ENCODE peak calls at places on chromosomes 12 and 14, in nine cellular contexts. One of them, this sample, is unnamed.
A peak's percentile ranks its signal among the peaks of the same experiment; 100 is the strongest.

GRCh38 chr12:47396902-47397663 is 308.7 kb downstream of the RPAP3 start:
- ATAC-seq in stimulated activated naive B cell treated with anti-CD40 and anti-IgM and Interleukin-4, amounts not matched to agents 10 μg/mL and 1 μg/mL and 100 μg/mL, for 72 hours: peak; percentile 63
- ATAC-seq in activated T-cell treated with anti-CD3 and anti-CD28 coated beads, Interleukin-2, amount 50 U/mL, for 4 hours: peak; percentile 11
- ATAC-seq in gastroesophageal sphincter: no peak
- ATAC-seq in left lung: no peak
- ATAC-seq in body of pancreas: no peak
- ATAC-seq in activated CD8-positive, alpha-beta memory T cell treated with anti-CD3 and anti-CD28 coated beads, Interleukin-2, amount 10 ng/mL, durations not matched to agents 7 days and 5 days: peak; percentile 38
- ATAC-seq in activated T-helper 17 cell treated with anti-CD3 and anti-CD28 coated beads, Interleukin-2, amount 50 U/mL, for 72 hours: no peak
- ATAC-seq in stimulated activated effector memory CD8-positive, alpha-beta T cell treated with anti-CD3 and anti-CD28 coated beads, Interleukin-12 subunit alpha, Interleukin-12 subunit beta, amount 100 ng/mL, for 72 hours: no peak
- ATAC-seq in this sample: peak; percentile 65

GRCh38 chr14:72868500-72868899 is 25.4 kb downstream of the DPF3 start:
- ATAC-seq in stimulated activated naive B cell treated with anti-CD40 and anti-IgM and Interleukin-4, amounts not matched to agents 10 μg/mL and 1 μg/mL and 100 μg/mL, for 72 hours: no peak
- ATAC-seq in activated T-cell treated with anti-CD3 and anti-CD28 coated beads, Interleukin-2, amount 50 U/mL, for 4 hours: no peak
- ATAC-seq in gastroesophageal sphincter: no peak
- ATAC-seq in left lung: no peak
- ATAC-seq in body of pancreas: no peak
- ATAC-seq in activated CD8-positive, alpha-beta memory T cell treated with anti-CD3 and anti-CD28 coated beads, Interleukin-2, amount 10 ng/mL, durations not matched to agents 7 days and 5 days: no peak
- ATAC-seq in activated T-helper 17 cell treated with anti-CD3 and anti-CD28 coated beads, Interleukin-2, amount 50 U/mL, for 72 hours: no peak
- ATAC-seq in stimulated activated effector memory CD8-positive, alpha-beta T cell treated with anti-CD3 and anti-CD28 coated beads, Interleukin-12 subunit alpha, Interleukin-12 subunit beta, amount 100 ng/mL, for 72 hours: no peak
- ATAC-seq in this sample: no peak

GRCh38 chr14:73833530-73834257 is 17.9 kb upstream of the PTGR2 start:
- ATAC-seq in stimulated activated naive B cell treated with anti-CD40 and anti-IgM and Interleukin-4, amounts not matched to agents 10 μg/mL and 1 μg/mL and 100 μg/mL, for 72 hours: no peak
- ATAC-seq in activated T-cell treated with anti-CD3 and anti-CD28 coated beads, Interleukin-2, amount 50 U/mL, for 4 hours: no peak
- ATAC-seq in gastroesophageal sphincter: no peak
- ATAC-seq in left lung: peak; percentile 22
- ATAC-seq in body of pancreas: peak; percentile 52
- ATAC-seq in activated CD8-positive, alpha-beta memory T cell treated with anti-CD3 and anti-CD28 coated beads, Interleukin-2, amount 10 ng/mL, durations not matched to agents 7 days and 5 days: no peak
- ATAC-seq in activated T-helper 17 cell treated with anti-CD3 and anti-CD28 coated beads, Interleukin-2, amount 50 U/mL, for 72 hours: no peak
- ATAC-seq in stimulated activated effector memory CD8-positive, alpha-beta T cell treated with anti-CD3 and anti-CD28 coated beads, Interleukin-12 subunit alpha, Interleukin-12 subunit beta, amount 100 ng/mL, for 72 hours: no peak
- ATAC-seq in this sample: no peak

GRCh38 chr12:79837575-79837974 is 97.3 kb downstream of the PPP1R12A start:
- ATAC-seq in stimulated activated naive B cell treated with anti-CD40 and anti-IgM and Interleukin-4, amounts not matched to agents 10 μg/mL and 1 μg/mL and 100 μg/mL, for 72 hours: no peak
- ATAC-seq in activated T-cell treated with anti-CD3 and anti-CD28 coated beads, Interleukin-2, amount 50 U/mL, for 4 hours: no peak
- ATAC-seq in gastroesophageal sphincter: no peak
- ATAC-seq in left lung: no peak
- ATAC-seq in body of pancreas: no peak
- ATAC-seq in activated CD8-positive, alpha-beta memory T cell treated with anti-CD3 and anti-CD28 coated beads, Interleukin-2, amount 10 ng/mL, durations not matched to agents 7 days and 5 days: no peak
- ATAC-seq in activated T-helper 17 cell treated with anti-CD3 and anti-CD28 coated beads, Interleukin-2, amount 50 U/mL, for 72 hours: no peak
- ATAC-seq in stimulated activated effector memory CD8-positive, alpha-beta T cell treated with anti-CD3 and anti-CD28 coated beads, Interleukin-12 subunit alpha, Interleukin-12 subunit beta, amount 100 ng/mL, for 72 hours: no peak
- ATAC-seq in this sample: no peak

GRCh38 chr14:99575043-99576023 is 28.7 kb downstream of the CCDC85C start:
- ATAC-seq in stimulated activated naive B cell treated with anti-CD40 and anti-IgM and Interleukin-4, amounts not matched to agents 10 μg/mL and 1 μg/mL and 100 μg/mL, for 72 hours: no peak
- ATAC-seq in activated T-cell treated with anti-CD3 and anti-CD28 coated beads, Interleukin-2, amount 50 U/mL, for 4 hours: no peak
- ATAC-seq in gastroesophageal sphincter: no peak
- ATAC-seq in left lung: peak; percentile 58
- ATAC-seq in body of pancreas: peak; percentile 25
- ATAC-seq in activated CD8-positive, alpha-beta memory T cell treated with anti-CD3 and anti-CD28 coated beads, Interleukin-2, amount 10 ng/mL, durations not matched to agents 7 days and 5 days: no peak
- ATAC-seq in activated T-helper 17 cell treated with anti-CD3 and anti-CD28 coated beads, Interleukin-2, amount 50 U/mL, for 72 hours: no peak
- ATAC-seq in stimulated activated effector memory CD8-positive, alpha-beta T cell treated with anti-CD3 and anti-CD28 coated beads, Interleukin-12 subunit alpha, Interleukin-12 subunit beta, amount 100 ng/mL, for 72 hours: peak; percentile 59
- ATAC-seq in this sample: peak; percentile 77

GRCh38 chr14:68785817-68786490 is 6.9 kb downstream of the ZFP36L1 start:
- ATAC-seq in stimulated activated naive B cell treated with anti-CD40 and anti-IgM and Interleukin-4, amounts not matched to agents 10 μg/mL and 1 μg/mL and 100 μg/mL, for 72 hours: peak; percentile 53
- ATAC-seq in activated T-cell treated with anti-CD3 and anti-CD28 coated beads, Interleukin-2, amount 50 U/mL, for 4 hours: no peak
- ATAC-seq in gastroesophageal sphincter: peak; percentile 3
- ATAC-seq in left lung: peak; percentile 0
- ATAC-seq in body of pancreas: peak; percentile 1
- ATAC-seq in activated CD8-positive, alpha-beta memory T cell treated with anti-CD3 and anti-CD28 coated beads, Interleukin-2, amount 10 ng/mL, durations not matched to agents 7 days and 5 days: no peak
- ATAC-seq in activated T-helper 17 cell treated with anti-CD3 and anti-CD28 coated beads, Interleukin-2, amount 50 U/mL, for 72 hours: peak; percentile 6
- ATAC-seq in stimulated activated effector memory CD8-positive, alpha-beta T cell treated with anti-CD3 and anti-CD28 coated beads, Interleukin-12 subunit alpha, Interleukin-12 subunit beta, amount 100 ng/mL, for 72 hours: peak; percentile 3
- ATAC-seq in this sample: peak; percentile 39

GRCh38 chr14:92653162-92653651 is 95.2 kb downstream of the LGMN start:
- ATAC-seq in stimulated activated naive B cell treated with anti-CD40 and anti-IgM and Interleukin-4, amounts not matched to agents 10 μg/mL and 1 μg/mL and 100 μg/mL, for 72 hours: no peak
- ATAC-seq in activated T-cell treated with anti-CD3 and anti-CD28 coated beads, Interleukin-2, amount 50 U/mL, for 4 hours: peak; percentile 14
- ATAC-seq in gastroesophageal sphincter: no peak
- ATAC-seq in left lung: no peak
- ATAC-seq in body of pancreas: no peak
- ATAC-seq in activated CD8-positive, alpha-beta memory T cell treated with anti-CD3 and anti-CD28 coated beads, Interleukin-2, amount 10 ng/mL, durations not matched to agents 7 days and 5 days: no peak
- ATAC-seq in activated T-helper 17 cell treated with anti-CD3 and anti-CD28 coated beads, Interleukin-2, amount 50 U/mL, for 72 hours: no peak
- ATAC-seq in stimulated activated effector memory CD8-positive, alpha-beta T cell treated with anti-CD3 and anti-CD28 coated beads, Interleukin-12 subunit alpha, Interleukin-12 subunit beta, amount 100 ng/mL, for 72 hours: no peak
- ATAC-seq in this sample: no peak

GRCh38 chr14:22836301-22837058 is at the start of gene MMP14:
- ATAC-seq in stimulated activated naive B cell treated with anti-CD40 and anti-IgM and Interleukin-4, amounts not matched to agents 10 μg/mL and 1 μg/mL and 100 μg/mL, for 72 hours: peak; percentile 18
- ATAC-seq in activated T-cell treated with anti-CD3 and anti-CD28 coated beads, Interleukin-2, amount 50 U/mL, for 4 hours: no peak
- ATAC-seq in gastroesophageal sphincter: peak; percentile 75
- ATAC-seq in left lung: peak; percentile 81
- ATAC-seq in body of pancreas: peak; percentile 79
- ATAC-seq in activated CD8-positive, alpha-beta memory T cell treated with anti-CD3 and anti-CD28 coated beads, Interleukin-2, amount 10 ng/mL, durations not matched to agents 7 days and 5 days: no peak
- ATAC-seq in activated T-helper 17 cell treated with anti-CD3 and anti-CD28 coated beads, Interleukin-2, amount 50 U/mL, for 72 hours: no peak
- ATAC-seq in stimulated activated effector memory CD8-positive, alpha-beta T cell treated with anti-CD3 and anti-CD28 coated beads, Interleukin-12 subunit alpha, Interleukin-12 subunit beta, amount 100 ng/mL, for 72 hours: no peak
- ATAC-seq in this sample: peak; percentile 47

This sample was measured in esophagus mucosa.